ENCODE peak calls at places on chromosomes 5 and 9, in nine cellular contexts. Z is SJSA1; J is heart right ventricle; H is CD8-positive, alpha-beta memory T cell; X is H1; O is MM.1S; R is pancreas; P is cardiac muscle cell; Y is A673. V is an unnamed sample.
A peak's percentile ranks its signal among the peaks of the same experiment; 100 is the strongest.

GRCh38 chr9:100027543-100027942 is 71.3 kb downstream of the ERP44 start:
- DNase-seq in Z (no peak), J (no peak), H (no peak), X (no peak), O (no peak), R (no peak), P (no peak), Y (peak; percentile 34), V (no peak)

GRCh38 chr5:10337107-10337506 is 16.4 kb upstream of the MARCHF6 start:
- DNase-seq in Z (no peak), J (no peak), H (no peak), X (peak; percentile 32), O (no peak), R (no peak), P (no peak), Y (no peak), V (no peak)

GRCh38 chr5:42148813-42149212 is 223.7 kb downstream of the FBXO4 start:
- DNase-seq in Z (no peak), J (no peak), H (no peak), X (no peak), O (no peak), R (no peak), P (no peak), Y (no peak), V (no peak)

GRCh38 chr9:35696520-35697215 is 6.9 kb upstream of the TPM2 start:
- DNase-seq in Z (no peak), J (peak; percentile 47), H (peak; percentile 71), X (peak; percentile 84), O (peak; percentile 51), R (peak; percentile 76), P (peak; percentile 73), Y (peak; percentile 45), V (peak; percentile 46)

GRCh38 chr9:34898846-34899245 is 59.2 kb upstream of the PHF24 start:
- DNase-seq in Z (no peak), J (no peak), H (no peak), X (no peak), O (no peak), R (no peak), P (no peak), Y (no peak), V (no peak)

GRCh38 chr9:133461975-133462374 is 2.2 kb downstream of the CACFD1 start:
- DNase-seq in Z (no peak), J (no peak), H (no peak), X (no peak), O (peak; percentile 31), R (no peak), P (no peak), Y (no peak), V (no peak)

GRCh38 chr5:69206528-69207190 is 17.3 kb downstream of the CENPH start:
- DNase-seq in Z (peak; percentile 55), J (no peak), H (no peak), X (no peak), O (no peak), R (no peak), P (no peak), Y (no peak), V (no peak)

GRCh38 chr5:154811653-154812465 is 38.5 kb downstream of the FAXDC2 start:
- DNase-seq in Z (peak; percentile 74), J (peak; percentile 36), H (peak; percentile 69), X (peak; percentile 72), O (peak; percentile 43), R (peak; percentile 72), P (peak; percentile 39), Y (peak; percentile 61), V (peak; percentile 55)

GRCh38 chr9:87237337-87237736 is 260.3 kb upstream of the DAPK1 start:
- DNase-seq in Z (no peak), J (no peak), H (no peak), X (no peak), O (no peak), R (no peak), P (no peak), Y (no peak), V (no peak)

GRCh38 chr9:4147476-4148214 is 152.2 kb downstream of the GLIS3 start:
- DNase-seq in Z (no peak), J (no peak), H (no peak), X (no peak), O (no peak), R (no peak), P (peak; percentile 24), Y (no peak), V (no peak)

GRCh38 chr5:141094481-141095262 is at the start of gene PCDHB2:
- DNase-seq in Z (no peak), J (peak; percentile 30), H (no peak), X (peak; percentile 84), O (peak; percentile 70), R (no peak), P (peak; percentile 91), Y (peak; percentile 94), V (peak; percentile 39)

GRCh38 chr5:60349891-60350415 is 350.0 kb downstream of the DEPDC1B start:
- DNase-seq in Z (no peak), J (no peak), H (no peak), X (no peak), O (no peak), R (no peak), P (no peak), Y (no peak), V (no peak)

GRCh38 chr9:134664446-134664845 is 22.8 kb downstream of the COL5A1 start:
- DNase-seq in Z (no peak), J (no peak), H (peak; percentile 12), X (no peak), O (no peak), R (peak; percentile 10), P (no peak), Y (no peak), V (peak; percentile 7)

GRCh38 chr9:134662143-134662876 is 20.7 kb downstream of the COL5A1 start:
- DNase-seq in Z (peak; percentile 74), J (peak; percentile 68), H (peak; percentile 39), X (no peak), O (no peak), R (peak; percentile 36), P (peak; percentile 97), Y (no peak), V (peak; percentile 62)

GRCh38 chr9:134663753-134664415 is 22.3 kb downstream of the COL5A1 start:
- DNase-seq in Z (no peak), J (no peak), H (peak; percentile 20), X (no peak), O (no peak), R (peak; percentile 6), P (no peak), Y (no peak), V (peak; percentile 11)

GRCh38 chr9:134661791-134662142 is 20.2 kb downstream of the COL5A1 start:
- DNase-seq in Z (no peak), J (no peak), H (no peak), X (no peak), O (no peak), R (peak; percentile 31), P (no peak), Y (no peak), V (no peak)

DNA sequence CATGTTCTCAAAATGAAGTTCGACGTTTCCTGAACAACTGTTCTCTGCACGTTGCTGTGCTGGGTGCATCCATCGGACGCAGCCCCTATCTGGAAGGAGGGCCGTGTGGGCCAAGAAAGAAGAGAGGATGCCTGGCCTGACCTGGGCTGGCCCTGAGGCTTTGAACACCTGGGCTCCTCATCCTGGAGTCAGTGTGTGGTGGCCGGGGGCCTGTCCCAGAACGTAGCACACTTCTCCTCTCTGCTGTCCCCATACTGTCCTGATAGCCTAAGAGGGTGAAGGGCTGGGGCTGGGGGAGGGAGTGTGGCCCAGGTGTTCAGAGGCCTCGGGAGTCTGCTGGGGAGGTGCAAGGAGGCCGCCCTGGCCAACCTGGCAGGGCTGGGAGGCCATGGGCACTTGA is 21.5 kb downstream of the COL5A1 start:
- DNase-seq in Z (no peak), J (no peak), H (peak; percentile 26), X (no peak), O (no peak), R (peak; percentile 34), P (no peak), Y (no peak), V (no peak)
- H3K27ac ChIP-seq in Z (no peak overlapping the region), J (peak overlapping the region; percentile 82), H (no peak overlapping the region), X (no peak overlapping the region), O (no peak overlapping the region), R (no peak overlapping the region), P (peak overlapping the region; percentile 99), Y (no peak overlapping the region), V (no peak overlapping the region)

GRCh38 chr5:6750142-6750840 is 37.1 kb downstream of the TENT4A start:
- DNase-seq in Z (no peak), J (no peak), H (no peak), X (no peak), O (no peak), R (no peak), P (no peak), Y (no peak), V (peak; percentile 9)
- H3K36me3 ChIP-seq in Z (peaks cover 99% of the 10 kb centered on the region), J (peaks cover 98% of the 10 kb centered on the region), H (peaks cover 59% of the 10 kb centered on the region), X (peaks cover 52% of the 10 kb centered on the region), O (peaks cover 21% of the 10 kb centered on the region), R (peaks cover 6% of the 10 kb centered on the region), P (peaks cover 48% of the 10 kb centered on the region), Y (peaks cover 68% of the 10 kb centered on the region), V (peaks cover 94% of the 10 kb centered on the region)

GRCh38 chr5:116488334-116488733 is 86.3 kb downstream of the SEMA6A start:
- DNase-seq in Z (no peak), J (no peak), H (no peak), X (no peak), O (no peak), R (no peak), P (no peak), Y (no peak), V (no peak)

GRCh38 chr5:116494784-116495480 is 79.7 kb downstream of the SEMA6A start:
- DNase-seq in Z (no peak), J (no peak), H (no peak), X (no peak), O (no peak), R (no peak), P (peak; percentile 18), Y (no peak), V (no peak)

GRCh38 chr5:116495786-116496185 is 78.8 kb downstream of the SEMA6A start:
- DNase-seq in Z (no peak), J (no peak), H (no peak), X (no peak), O (no peak), R (no peak), P (no peak), Y (no peak), V (no peak)

GRCh38 chr5:116492776-116493175 is 81.8 kb downstream of the SEMA6A start:
- DNase-seq in Z (no peak), J (no peak), H (no peak), X (no peak), O (no peak), R (no peak), P (peak; percentile 45), Y (no peak), V (no peak)

GRCh38 chr5:116492016-116492623 is 82.5 kb downstream of the SEMA6A start:
- DNase-seq in Z (peak; percentile 74), J (no peak), H (no peak), X (no peak), O (no peak), R (no peak), P (peak; percentile 30), Y (peak; percentile 69), V (no peak)
- H3K4me1 ChIP-seq in Z (peaks cover 28% of the 10 kb centered on the region), J (peaks cover 17% of the 10 kb centered on the region), H (no peaks in the 10 kb centered on the region), X (no peaks in the 10 kb centered on the region), O (no peaks in the 10 kb centered on the region), R (no peaks in the 10 kb centered on the region), P (peaks cover 30% of the 10 kb centered on the region), Y (peaks cover 26% of the 10 kb centered on the region), V (peaks cover 12% of the 10 kb centered on the region)

DNA sequence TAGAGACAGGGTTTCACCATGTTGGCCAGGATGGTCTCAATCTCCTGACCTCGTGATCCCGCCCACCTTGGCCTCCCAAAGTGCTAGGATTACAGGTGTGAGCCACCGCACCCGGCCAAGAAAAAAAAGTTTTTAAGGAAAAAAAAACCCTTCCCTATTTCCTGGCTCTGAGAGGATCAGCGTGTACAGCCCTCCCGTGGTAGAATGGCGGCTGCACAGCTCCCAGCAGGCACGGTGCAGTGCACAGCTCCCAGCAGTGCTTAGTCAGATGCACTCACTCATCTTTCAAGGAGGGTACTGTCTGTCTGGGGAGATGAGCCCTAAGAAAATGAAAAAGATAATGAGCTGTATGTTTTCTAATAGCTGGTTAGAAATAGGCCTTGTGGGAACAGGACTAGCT is 36.8 kb upstream of the SLC2A8 start:
- DNase-seq in Z (no peak), J (no peak), H (no peak), X (no peak), O (no peak), R (no peak), P (no peak), Y (no peak), V (no peak)
- H3K27ac ChIP-seq in Z (no peak overlapping the region), J (no peak overlapping the region), H (no peak overlapping the region), X (no peak overlapping the region), O (no peak overlapping the region), R (no peak overlapping the region), P (no peak overlapping the region), Y (no peak overlapping the region), V (peak overlapping the region; percentile 0)

V was measured in psoas muscle.